ENCODE peak calls at places on chromosome 14, in six cellular contexts. V is H1, H is SK-N-SH, J is K562, Q is GM12878, P is HepG2. K is an unnamed sample.

GRCh38 chr14:103001651-103002396 is 55.5 kb downstream of the CDC42BPB start:
- DNase-seq in V (no peak), H (no peak), J (no peak), Q (peak; percentile 8), P (no peak), K (no peak)

GRCh38 chr14:93734086-93734822 is 54.0 kb downstream of the PRIMA1 start:
- DNase-seq in V (no peak), H (peak; percentile 92), J (peak; percentile 73), Q (no peak), P (no peak), K (no peak)

GRCh38 chr14:94132285-94132887 is 3.0 kb upstream of the IFI27L2 start:
- DNase-seq in V (no peak), H (peak; percentile 52), J (peak; percentile 50), Q (no peak), P (peak; percentile 72), K (peak; percentile 66)

GRCh38 chr14:34103176-34103575 is 152.3 kb upstream of the EGLN3 start:
- DNase-seq in V (no peak), H (no peak), J (no peak), Q (no peak), P (peak; percentile 63), K (no peak)

GRCh38 chr14:63342381-63342780 is 23.6 kb upstream of the GPHB5 start:
- DNase-seq in V (no peak), H (no peak), J (no peak), Q (no peak), P (no peak), K (no peak)

GRCh38 chr14:96121660-96122395 is 82.7 kb downstream of the C14orf132 start:
- DNase-seq in V (no peak), H (no peak), J (no peak), Q (no peak), P (no peak), K (no peak)

GRCh38 chr14:76812093-76812421 is 625 bp downstream of the ANGEL1 start:
- DNase-seq in V (no peak), H (no peak), J (peak; percentile 11), Q (no peak), P (no peak), K (no peak)

GRCh38 chr14:23430733-23431105 is 4.7 kb downstream of the MYH7 start:
- DNase-seq in V (no peak), H (peak; percentile 49), J (no peak), Q (no peak), P (no peak), K (no peak)

GRCh38 chr14:80973918-80974317 is 18.5 kb downstream of the TSHR start:
- DNase-seq in V (no peak), H (no peak), J (no peak), Q (no peak), P (no peak), K (no peak)

GRCh38 chr14:23884541-23884904 is 69.0 kb upstream of the DHRS4 start:
- DNase-seq in V (no peak), H (no peak), J (no peak), Q (no peak), P (no peak), K (no peak)

GRCh38 chr14:59631237-59631636 is 54.6 kb upstream of the CCDC175 start:
- DNase-seq in V (no peak), H (peak; percentile 39), J (peak; percentile 30), Q (no peak), P (peak; percentile 9), K (no peak)

GRCh38 chr14:65991124-65991523 is 495.0 kb upstream of the CCDC196 start:
- DNase-seq in V (no peak), H (no peak), J (no peak), Q (no peak), P (no peak), K (no peak)

GRCh38 chr14:34043627-34044372 is 92.9 kb upstream of the EGLN3 start:
- DNase-seq in V (no peak), H (no peak), J (peak; percentile 89), Q (peak; percentile 97), P (peak; percentile 99), K (peak; percentile 82)

GRCh38 chr14:40393143-40393542 is 960.9 kb upstream of the FBXO33 start:
- DNase-seq in V (no peak), H (no peak), J (no peak), Q (no peak), P (no peak), K (no peak)
- H3K4me2 ChIP-seq in V (no peak overlapping the region), H (no peak overlapping the region), J (no peak overlapping the region), Q (no peak overlapping the region), P (no peak overlapping the region), K (no peak overlapping the region)

GRCh38 chr14:57375156-57375555 is 15.2 kb upstream of the NAA30 start:
- DNase-seq in V (no peak), H (no peak), J (no peak), Q (no peak), P (no peak), K (no peak)

GRCh38 chr14:57383125-57383524 is 7.3 kb upstream of the NAA30 start:
- DNase-seq in V (no peak), H (no peak), J (no peak), Q (no peak), P (peak; percentile 56), K (no peak)

GRCh38 chr14:57378661-57379060 is 11.7 kb upstream of the NAA30 start:
- DNase-seq in V (no peak), H (no peak), J (no peak), Q (no peak), P (no peak), K (no peak)

GRCh38 chr14:57382283-57382682 is 8.1 kb upstream of the NAA30 start:
- DNase-seq in V (no peak), H (no peak), J (no peak), Q (no peak), P (peak; percentile 42), K (no peak)

GRCh38 chr14:57380935-57381334 is 9.5 kb upstream of the NAA30 start:
- DNase-seq in V (no peak), H (no peak), J (no peak), Q (no peak), P (no peak), K (no peak)
- TF ChIP-seq SIN3A in V (no peak), H (no peak), J (no peak), Q (no peak), P (no peak), K (no peak)

GRCh38 chr14:89382487-89383170 is 34.4 kb downstream of the FOXN3 start:
- DNase-seq in V (no peak), H (no peak), J (no peak), Q (no peak), P (no peak), K (no peak)

GRCh38 chr14:89386214-89386886 is 30.7 kb downstream of the FOXN3 start:
- DNase-seq in V (no peak), H (no peak), J (no peak), Q (peak; percentile 63), P (no peak), K (no peak)

GRCh38 chr14:89384023-89384422 is 33.0 kb downstream of the FOXN3 start:
- DNase-seq in V (no peak), H (no peak), J (no peak), Q (peak; percentile 92), P (no peak), K (no peak)

GRCh38 chr14:89383171-89383845 is 33.7 kb downstream of the FOXN3 start:
- DNase-seq in V (no peak), H (no peak), J (no peak), Q (no peak), P (no peak), K (no peak)

GRCh38 chr14:89384636-89385035 is 32.4 kb downstream of the FOXN3 start:
- DNase-seq in V (no peak), H (no peak), J (no peak), Q (no peak), P (no peak), K (no peak)
- H3K4me2 ChIP-seq in V (no peak overlapping the region), H (no peak overlapping the region), J (no peak overlapping the region), Q (peak overlapping the region; percentile 75), P (no peak overlapping the region), K (no peak overlapping the region)

GRCh38 chr14:92501891-92502351 is 11.7 kb upstream of the RIN3 start:
- DNase-seq in V (no peak), H (no peak), J (no peak), Q (no peak), P (no peak), K (no peak)
- TF ChIP-seq SIN3A in V (no peak), H (no peak), J (no peak), Q (no peak), P (no peak), K (no peak)

GRCh38 chr14:30993071-30993470 is 32.4 kb upstream of the AP4S1 start:
- DNase-seq in V (no peak), H (no peak), J (no peak), Q (no peak), P (no peak), K (no peak)

GRCh38 chr14:30988509-30988908 is 36.9 kb upstream of the AP4S1 start:
- DNase-seq in V (no peak), H (no peak), J (no peak), Q (no peak), P (peak; percentile 49), K (no peak)

GRCh38 chr14:30991408-30991807 is 34.0 kb upstream of the AP4S1 start:
- DNase-seq in V (no peak), H (no peak), J (no peak), Q (no peak), P (no peak), K (no peak)

GRCh38 chr14:30994681-30995620 is 30.5 kb upstream of the AP4S1 start:
- DNase-seq in V (no peak), H (no peak), J (no peak), Q (peak; percentile 8), P (no peak), K (no peak)

GRCh38 chr14:30990766-30991165 is 34.7 kb upstream of the AP4S1 start:
- DNase-seq in V (no peak), H (no peak), J (no peak), Q (no peak), P (no peak), K (no peak)
- H3K4me2 ChIP-seq in V (no peak overlapping the region), H (no peak overlapping the region), J (no peak overlapping the region), Q (no peak overlapping the region), P (no peak overlapping the region), K (no peak overlapping the region)

GRCh38 chr14:104581521-104581920 is 2.0 kb downstream of the C14orf180 start:
- DNase-seq in V (no peak), H (no peak), J (no peak), Q (no peak), P (no peak), K (no peak)

GRCh38 chr14:104579507-104579906 is at the start of gene C14orf180:
- DNase-seq in V (no peak), H (peak; percentile 85), J (no peak), Q (no peak), P (no peak), K (no peak)

GRCh38 chr14:104582649-104583048 is 3.1 kb downstream of the C14orf180 start:
- DNase-seq in V (no peak), H (no peak), J (peak; percentile 62), Q (no peak), P (no peak), K (no peak)

GRCh38 chr14:104582005-104582404 is 2.4 kb downstream of the C14orf180 start:
- DNase-seq in V (no peak), H (no peak), J (peak; percentile 40), Q (no peak), P (no peak), K (no peak)

DNA sequence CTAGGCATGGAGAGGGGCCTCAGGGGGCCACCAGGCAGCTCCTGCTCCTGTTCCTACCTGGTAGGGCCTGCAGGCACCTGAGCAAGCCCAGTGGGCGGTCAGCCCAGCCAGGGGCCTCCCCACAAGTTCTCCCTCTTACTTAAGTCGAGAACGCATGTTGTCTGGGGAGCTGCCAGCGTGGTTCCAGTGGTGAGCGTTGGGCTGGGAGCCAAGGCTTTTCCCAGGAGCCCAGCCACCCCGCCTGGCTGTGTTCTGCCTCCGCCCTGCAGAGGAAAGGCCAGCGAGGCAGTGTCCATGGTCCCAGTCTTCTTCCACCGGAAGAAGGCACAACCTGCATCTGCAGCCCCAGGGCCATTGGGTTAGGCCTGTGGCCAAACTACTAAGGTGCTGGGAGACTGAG is 1.4 kb downstream of the C14orf180 start:
- DNase-seq in V (no peak), H (peak; percentile 83), J (no peak), Q (no peak), P (no peak), K (no peak)
- TF ChIP-seq SIN3A in V (no peak), H (no peak), J (no peak), Q (no peak), P (no peak), K (no peak)

K was measured in HCT116.